ENCODE peak calls at places on chromosomes 13 and 19, in six cellular contexts. One of them, this sample, is unnamed.
A peak's percentile ranks its signal among the peaks of the same experiment; 100 is the strongest.

GRCh38 chr13:26307701-26308100 is 53.8 kb downstream of the CDK8 start:
- DNase-seq in hippocampal formation: no peak
- DNase-seq in T-helper 9 cell: no peak
- DNase-seq in stimulated activated naive CD4-positive, alpha-beta T cell treated with Interleukin-2 at 50 U/mL for 16 hours: no peak
- DNase-seq in left ventricle myocardium inferior: no peak
- DNase-seq in endothelial cell: no peak
- DNase-seq in this sample: no peak

GRCh38 chr13:43572601-43573360 is 214.0 kb downstream of the ENOX1 start:
- DNase-seq in hippocampal formation: no peak
- DNase-seq in endothelial cell: no peak
- DNase-seq in stimulated activated naive CD4-positive, alpha-beta T cell treated with Interleukin-2 at 50 U/mL for 16 hours: no peak
- DNase-seq in T-helper 9 cell: no peak
- DNase-seq in left ventricle myocardium inferior: no peak
- DNase-seq in this sample: no peak

GRCh38 chr19:13118424-13119193 is 545 bp downstream of the NACC1 start:
- DNase-seq in left ventricle myocardium inferior: peak; percentile 43
- DNase-seq in hippocampal formation: no peak
- DNase-seq in stimulated activated naive CD4-positive, alpha-beta T cell treated with Interleukin-2 at 50 U/mL for 16 hours: peak; percentile 31
- DNase-seq in endothelial cell: peak; percentile 58
- DNase-seq in T-helper 9 cell: no peak
- DNase-seq in this sample: peak; percentile 90

GRCh38 chr19:48149430-48149829 is 20.7 kb downstream of the LIG1 start:
- DNase-seq in left ventricle myocardium inferior: no peak
- DNase-seq in hippocampal formation: no peak
- DNase-seq in stimulated activated naive CD4-positive, alpha-beta T cell treated with Interleukin-2 at 50 U/mL for 16 hours: no peak
- DNase-seq in endothelial cell: no peak
- DNase-seq in T-helper 9 cell: no peak
- DNase-seq in this sample: no peak

GRCh38 chr13:51832471-51833152 is 12.4 kb downstream of the TMEM272 start:
- DNase-seq in endothelial cell: no peak
- DNase-seq in left ventricle myocardium inferior: no peak
- DNase-seq in hippocampal formation: no peak
- DNase-seq in stimulated activated naive CD4-positive, alpha-beta T cell treated with Interleukin-2 at 50 U/mL for 16 hours: peak; percentile 29
- DNase-seq in T-helper 9 cell: peak; percentile 40
- DNase-seq in this sample: no peak

GRCh38 chr13:61414136-61414535 is 1.5 kb downstream of the PCDH20 start:
- DNase-seq in endothelial cell: no peak
- DNase-seq in stimulated activated naive CD4-positive, alpha-beta T cell treated with Interleukin-2 at 50 U/mL for 16 hours: no peak
- DNase-seq in hippocampal formation: no peak
- DNase-seq in left ventricle myocardium inferior: no peak
- DNase-seq in T-helper 9 cell: no peak
- DNase-seq in this sample: no peak

GRCh38 chr19:13557756-13558398 is 51.6 kb upstream of the CACNA1A start:
- DNase-seq in T-helper 9 cell: no peak
- DNase-seq in hippocampal formation: no peak
- DNase-seq in endothelial cell: peak; percentile 18
- DNase-seq in left ventricle myocardium inferior: no peak
- DNase-seq in stimulated activated naive CD4-positive, alpha-beta T cell treated with Interleukin-2 at 50 U/mL for 16 hours: no peak
- DNase-seq in this sample: no peak

GRCh38 chr19:38389101-38389925 is 816 bp downstream of the SPRED3 start:
- DNase-seq in T-helper 9 cell: no peak
- DNase-seq in hippocampal formation: no peak
- DNase-seq in stimulated activated naive CD4-positive, alpha-beta T cell treated with Interleukin-2 at 50 U/mL for 16 hours: no peak
- DNase-seq in endothelial cell: peak; percentile 15
- DNase-seq in left ventricle myocardium inferior: no peak
- DNase-seq in this sample: peak; percentile 36

GRCh38 chr13:44765076-44765475 is 188.9 kb upstream of the TSC22D1 start:
- DNase-seq in left ventricle myocardium inferior: no peak
- DNase-seq in endothelial cell: no peak
- DNase-seq in hippocampal formation: no peak
- DNase-seq in stimulated activated naive CD4-positive, alpha-beta T cell treated with Interleukin-2 at 50 U/mL for 16 hours: no peak
- DNase-seq in T-helper 9 cell: no peak
- DNase-seq in this sample: no peak

GRCh38 chr19:39474139-39474620 is 6.5 kb upstream of the TIMM50 start:
- DNase-seq in endothelial cell: peak; percentile 88
- DNase-seq in left ventricle myocardium inferior: peak; percentile 58
- DNase-seq in stimulated activated naive CD4-positive, alpha-beta T cell treated with Interleukin-2 at 50 U/mL for 16 hours: peak; percentile 72
- DNase-seq in hippocampal formation: no peak
- DNase-seq in T-helper 9 cell: peak; percentile 71
- DNase-seq in this sample: peak; percentile 84

GRCh38 chr13:100089633-100090032 is 740 bp downstream of the PCCA start:
- DNase-seq in left ventricle myocardium inferior: no peak
- DNase-seq in stimulated activated naive CD4-positive, alpha-beta T cell treated with Interleukin-2 at 50 U/mL for 16 hours: no peak
- DNase-seq in hippocampal formation: no peak
- DNase-seq in T-helper 9 cell: no peak
- DNase-seq in endothelial cell: no peak
- DNase-seq in this sample: no peak

GRCh38 chr13:30148171-30148754 is 159.1 kb downstream of the KATNAL1 start:
- DNase-seq in hippocampal formation: no peak
- DNase-seq in stimulated activated naive CD4-positive, alpha-beta T cell treated with Interleukin-2 at 50 U/mL for 16 hours: peak; percentile 22
- DNase-seq in T-helper 9 cell: peak; percentile 15
- DNase-seq in endothelial cell: no peak
- DNase-seq in left ventricle myocardium inferior: no peak
- DNase-seq in this sample: no peak

GRCh38 chr19:18226956-18227780 is 930 bp upstream of the PDE4C start:
- DNase-seq in T-helper 9 cell: no peak
- DNase-seq in hippocampal formation: no peak
- DNase-seq in endothelial cell: no peak
- DNase-seq in stimulated activated naive CD4-positive, alpha-beta T cell treated with Interleukin-2 at 50 U/mL for 16 hours: no peak
- DNase-seq in left ventricle myocardium inferior: no peak
- DNase-seq in this sample: no peak

GRCh38 chr19:21603431-21604153 is 98.2 kb downstream of the ZNF429 start:
- DNase-seq in hippocampal formation: no peak
- DNase-seq in stimulated activated naive CD4-positive, alpha-beta T cell treated with Interleukin-2 at 50 U/mL for 16 hours: no peak
- DNase-seq in T-helper 9 cell: no peak
- DNase-seq in endothelial cell: no peak
- DNase-seq in left ventricle myocardium inferior: no peak
- DNase-seq in this sample: no peak

GRCh38 chr19:41325947-41326706 is 16.2 kb downstream of the CCDC97 start:
- DNase-seq in endothelial cell: no peak
- DNase-seq in stimulated activated naive CD4-positive, alpha-beta T cell treated with Interleukin-2 at 50 U/mL for 16 hours: no peak
- DNase-seq in hippocampal formation: no peak
- DNase-seq in T-helper 9 cell: no peak
- DNase-seq in left ventricle myocardium inferior: no peak
- DNase-seq in this sample: no peak

GRCh38 chr19:42216653-42217521 is 590 bp downstream of the DEDD2 start:
- DNase-seq in T-helper 9 cell: no peak
- DNase-seq in hippocampal formation: no peak
- DNase-seq in endothelial cell: peak; percentile 47
- DNase-seq in left ventricle myocardium inferior: peak; percentile 46
- DNase-seq in stimulated activated naive CD4-positive, alpha-beta T cell treated with Interleukin-2 at 50 U/mL for 16 hours: peak; percentile 25
- DNase-seq in this sample: peak; percentile 53